ENCODE peak calls at places on chromosomes 11 and 22, in five cellular contexts. Z, F, J, S and Y are unnamed samples.

GRCh38 chr22:46586123-46586519 is 34.1 kb upstream of the GRAMD4 start:
- DNase-seq in Z (no peak), F (no peak), J (no peak), S (no peak), Y (no peak)

GRCh38 chr11:101346591-101346990 is 217.0 kb upstream of the PGR start:
- DNase-seq in Z (no peak), F (peak), J (no peak), S (no peak), Y (no peak)

GRCh38 chr11:3853935-3854659 is 1.4 kb upstream of the STIM1 start:
- DNase-seq in Z (peak), F (no peak), J (no peak), S (peak), Y (no peak)

GRCh38 chr11:35458846-35459245 is 39.5 kb upstream of the SLC1A2 start:
- DNase-seq in Z (no peak), F (no peak), J (no peak), S (no peak), Y (no peak)

GRCh38 chr11:35303596-35304392 is 115.6 kb downstream of the SLC1A2 start:
- DNase-seq in Z (no peak), F (peak), J (no peak), S (peak), Y (peak)

GRCh38 chr11:123653997-123654565 is 343 bp downstream of the SCN3B start:
- DNase-seq in Z (peak), F (peak), J (no peak), S (no peak), Y (peak)

GRCh38 chr11:69496631-69497220 is 15.3 kb downstream of the LINC01488 start:
- DNase-seq in Z (peak), F (no peak), J (no peak), S (no peak), Y (no peak)

GRCh38 chr11:125314264-125315087 is 149.9 kb downstream of the PKNOX2 start:
- DNase-seq in Z (no peak), F (no peak), J (no peak), S (no peak), Y (no peak)

GRCh38 chr11:111581341-111581740 is 20.9 kb upstream of the SIK2 start:
- DNase-seq in Z (no peak), F (no peak), J (no peak), S (no peak), Y (no peak)

GRCh38 chr11:96293583-96293982 is 49.4 kb downstream of the MAML2 start:
- DNase-seq in Z (no peak), F (peak), J (no peak), S (no peak), Y (no peak)

GRCh38 chr22:44347098-44347497 is 34.3 kb upstream of the SHISAL1 start:
- DNase-seq in Z (no peak), F (no peak), J (no peak), S (no peak), Y (no peak)

GRCh38 chr11:110830344-110831141 is 118.3 kb upstream of the ARHGAP20 start:
- DNase-seq in Z (no peak), F (no peak), J (no peak), S (no peak), Y (no peak)

GRCh38 chr11:75603791-75604736 is 42.0 kb downstream of the SERPINH1 start:
- DNase-seq in Z (no peak), F (peak), J (no peak), S (no peak), Y (peak)

GRCh38 chr11:74278721-74279148 is 32.7 kb downstream of the P4HA3 start:
- DNase-seq in Z (peak), F (peak), J (no peak), S (no peak), Y (peak)

GRCh38 chr11:43289368-43289767 is 22.4 kb upstream of the API5 start:
- DNase-seq in Z (no peak), F (no peak), J (no peak), S (no peak), Y (no peak)

GRCh38 chr22:37818397-37819099 is 4.6 kb upstream of the GALR3 start:
- DNase-seq in Z (peak), F (peak), J (no peak), S (peak), Y (peak)

GRCh38 chr22:48755332-48755949 is 1072.2 kb downstream of the BRD1 start:
- DNase-seq in Z (no peak), F (no peak), J (no peak), S (peak), Y (no peak)

GRCh38 chr22:20131593-20131855 is at the start of gene ZDHHC8:
- DNase-seq in Z (peak), F (peak), J (no peak), S (peak), Y (no peak)

GRCh38 chr11:116189378-116190170 is 583.2 kb downstream of the BUD13 start:
- DNase-seq in Z (no peak), F (no peak), J (no peak), S (no peak), Y (no peak)

GRCh38 chr11:32870676-32871075 is 21.9 kb upstream of the QSER1 start:
- DNase-seq in Z (no peak), F (peak), J (no peak), S (no peak), Y (no peak)

GRCh38 chr22:48504519-48505140 is 1323.0 kb downstream of the BRD1 start:
- DNase-seq in Z (no peak), F (no peak), J (no peak), S (no peak), Y (no peak)

GRCh38 chr11:6646631-6647281 is 8.9 kb downstream of the DCHS1 start:
- DNase-seq in Z (peak), F (peak), J (no peak), S (peak), Y (peak)

GRCh38 chr22:28883917-28884753 is 763 bp downstream of the ZNRF3 start:
- DNase-seq in Z (peak), F (peak), J (no peak), S (peak), Y (peak)

GRCh38 chr11:108025387-108026080 is 16.8 kb downstream of the CUL5 start:
- DNase-seq in Z (no peak), F (no peak), J (no peak), S (no peak), Y (no peak)

GRCh38 chr11:76602431-76602861 is 68.1 kb downstream of the LRRC32 start:
- DNase-seq in Z (peak), F (peak), J (no peak), S (no peak), Y (peak)

DNA sequence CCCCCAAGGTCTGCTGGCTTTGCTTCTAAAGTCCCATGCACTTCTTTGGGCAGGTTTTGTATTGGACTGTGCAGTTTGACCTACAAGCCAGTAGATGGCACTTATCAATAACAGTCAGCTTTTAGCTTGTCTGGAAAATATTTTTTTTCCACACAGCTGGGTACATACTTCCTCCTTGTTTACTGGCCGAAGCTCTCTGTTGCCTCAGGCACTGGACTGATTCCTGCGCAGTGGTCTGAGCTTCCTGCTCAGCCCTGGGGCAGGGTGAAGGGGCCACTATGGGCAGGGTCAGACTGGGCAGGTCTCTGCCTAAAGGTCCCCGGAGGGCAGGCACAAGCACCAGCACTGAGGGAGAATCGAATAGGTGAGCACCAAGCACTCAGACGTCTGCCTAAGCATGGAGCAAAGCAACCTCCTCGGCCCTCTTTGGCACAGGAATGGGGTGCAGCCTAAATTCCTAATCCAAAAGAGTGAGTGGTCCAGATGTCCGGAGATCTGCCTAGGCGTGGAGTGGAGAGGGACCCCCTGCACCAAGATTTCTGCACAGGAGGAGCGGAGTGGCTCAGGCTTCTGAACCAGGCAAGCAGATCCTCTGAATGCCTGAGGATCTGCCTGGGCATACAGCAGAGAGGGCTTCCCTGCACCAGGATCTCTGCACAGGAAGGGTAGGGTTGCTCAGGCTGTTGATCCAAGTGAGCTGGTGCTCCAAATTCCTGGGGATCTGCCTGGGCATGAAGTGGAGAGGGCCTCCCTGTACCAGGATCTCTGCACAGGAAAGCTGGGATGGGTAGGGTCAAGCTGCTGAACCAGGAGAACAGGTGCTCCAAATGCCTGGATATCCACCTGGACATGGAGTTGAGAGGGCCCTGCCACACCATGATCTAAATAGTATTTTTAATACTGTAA is 105.9 kb upstream of the C11orf58 start:
- DNase-seq in Z (no peak), F (peak), J (no peak), S (no peak), Y (no peak)
- TF ChIP-seq CTCF in Z (peak), F (peak), J (peak), S (peak), Y (peak)

GRCh38 chr22:41776381-41776780 is 24.1 kb upstream of the CCDC134 start:
- DNase-seq in Z (no peak), F (no peak), J (no peak), S (no peak), Y (no peak)
- H3K4me3 ChIP-seq in Z (no peak), F (no peak), J (no peak), S (no peak), Y (no peak)

GRCh38 chr11:17991799-17992433 is 20.9 kb downstream of the SERGEF start:
- DNase-seq in Z (no peak), F (peak), J (no peak), S (peak), Y (peak)

GRCh38 chr11:17986711-17987220 is 26.1 kb downstream of the SERGEF start:
- DNase-seq in Z (no peak), F (no peak), J (no peak), S (no peak), Y (no peak)

GRCh38 chr11:17987826-17988225 is 25.0 kb downstream of the SERGEF start:
- DNase-seq in Z (no peak), F (no peak), J (no peak), S (no peak), Y (no peak)

GRCh38 chr11:17988465-17988864 is 24.4 kb downstream of the SERGEF start:
- DNase-seq in Z (no peak), F (no peak), J (no peak), S (no peak), Y (no peak)

DNA sequence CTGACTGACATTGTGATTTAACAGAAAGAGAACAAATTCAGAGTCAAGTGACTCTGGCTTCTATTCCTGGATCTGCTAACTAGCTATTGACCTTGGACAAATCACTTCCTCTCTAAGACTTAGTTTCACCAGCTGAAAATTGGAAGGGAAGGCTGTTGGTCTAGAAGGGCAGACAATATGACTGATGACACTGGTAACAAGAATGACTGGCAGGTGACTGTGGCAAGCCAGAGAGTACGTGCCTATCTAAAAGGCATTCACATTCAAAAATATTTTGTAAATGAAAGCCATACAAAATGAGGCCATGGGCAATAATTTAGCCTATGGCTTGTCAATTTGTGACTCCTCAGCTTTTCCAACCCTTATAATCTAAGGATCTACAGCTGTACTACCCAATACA is 23.5 kb downstream of the SERGEF start:
- DNase-seq in Z (no peak), F (no peak), J (no peak), S (no peak), Y (no peak)
- TF ChIP-seq CTCF in Z (no peak), F (no peak), J (no peak), S (no peak), Y (no peak)

GRCh38 chr11:114077482-114078305 is 18.2 kb downstream of the ZBTB16 start:
- DNase-seq in Z (no peak), F (no peak), J (no peak), S (peak), Y (no peak)
- H3K4me3 ChIP-seq in Z (peak), F (no peak), J (peak), S (no peak), Y (no peak)

DNA sequence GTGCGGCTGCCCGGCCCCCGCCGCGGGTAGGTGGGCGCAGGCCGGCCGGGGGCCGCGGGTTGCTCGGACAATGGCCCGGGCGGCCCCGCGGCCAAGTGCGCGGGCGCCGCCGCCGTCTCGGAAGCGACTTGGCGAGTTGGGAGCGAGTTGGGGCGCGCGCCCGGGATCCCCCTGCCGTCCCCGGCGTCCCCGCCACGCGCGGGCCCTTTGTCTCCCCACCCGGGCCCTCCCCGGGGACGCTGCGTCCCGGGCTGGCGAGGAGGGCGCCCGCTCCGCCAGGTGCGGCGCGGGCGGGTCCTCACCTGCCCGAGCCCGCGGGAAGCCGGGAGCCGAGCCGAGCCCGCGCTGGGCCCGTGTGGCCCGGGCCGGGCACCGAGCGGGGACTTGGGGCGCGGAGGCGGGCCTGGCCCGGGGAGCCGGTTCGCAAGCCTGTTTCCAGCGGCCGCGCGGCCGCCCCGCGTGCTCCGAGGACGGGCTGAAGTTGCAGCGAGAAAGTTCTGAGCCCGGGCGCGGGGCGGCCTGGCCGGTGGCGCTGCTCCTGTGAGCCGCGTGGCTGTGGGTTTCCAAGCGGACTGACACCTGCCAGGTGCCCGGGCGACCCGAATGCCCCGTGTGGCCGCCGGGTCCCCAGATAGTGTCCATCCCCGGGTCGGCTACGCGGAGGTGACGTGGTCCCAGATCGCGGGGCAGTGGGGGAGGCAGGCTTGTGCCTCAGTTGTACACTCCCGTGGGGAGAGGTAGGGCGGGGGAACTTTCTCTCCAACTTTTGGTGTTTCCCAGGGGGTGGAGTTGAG is 586 bp downstream of the LRP5 start:
- DNase-seq in Z (no peak), F (no peak), J (no peak), S (no peak), Y (peak)
- TF ChIP-seq CTCF in Z (no peak), F (no peak), J (no peak), S (no peak), Y (no peak)

DNA sequence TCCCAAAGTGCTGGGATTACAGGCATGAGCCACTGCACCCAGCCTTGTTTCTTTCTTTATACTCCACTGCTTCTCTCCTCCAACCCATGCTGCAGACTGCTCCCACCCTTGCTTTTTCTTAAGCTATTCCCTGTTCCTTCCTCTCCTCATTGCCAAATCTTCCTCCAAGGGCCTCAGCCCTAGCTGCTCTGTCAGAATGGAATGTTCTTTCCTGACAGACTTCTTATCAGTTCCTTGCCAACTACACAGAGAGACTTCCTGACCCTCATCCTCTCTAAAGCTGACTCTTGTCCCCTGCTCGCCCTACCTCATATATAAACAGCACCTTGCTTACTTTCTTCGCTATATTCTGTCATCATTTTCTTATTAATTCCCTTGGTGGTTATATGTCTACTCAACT is 16.9 kb upstream of the PIK3C2A start:
- DNase-seq in Z (no peak), F (peak), J (no peak), S (no peak), Y (peak)
- H3K4me3 ChIP-seq in Z (no peak), F (no peak), J (no peak), S (no peak), Y (no peak)

DNA sequence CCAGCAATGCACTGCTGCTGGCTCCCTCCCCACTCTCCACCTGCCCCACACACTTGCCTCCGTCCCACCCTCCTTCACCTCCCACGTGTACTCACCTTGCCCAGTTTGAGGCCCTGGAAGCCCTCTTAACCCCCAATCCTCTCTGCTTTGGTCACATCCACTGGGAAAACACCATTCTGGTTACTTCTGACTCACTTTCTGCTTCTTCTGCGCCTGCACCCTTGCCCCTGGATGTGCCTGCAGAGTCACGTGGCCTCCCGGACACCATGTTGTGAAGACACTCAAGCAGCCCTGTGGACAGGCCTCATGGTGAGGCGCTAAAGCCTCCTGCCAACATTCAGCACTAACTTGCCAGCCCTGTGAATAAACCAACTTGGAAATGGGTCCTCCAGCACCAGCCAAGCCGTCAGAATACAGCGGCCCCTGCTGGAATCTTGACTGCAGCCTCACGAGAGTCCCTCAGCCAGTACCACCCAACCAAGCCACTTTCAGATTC is 2.6 kb upstream of the NAALADL1 start:
- DNase-seq in Z (no peak), F (peak), J (no peak), S (no peak), Y (peak)
- TF ChIP-seq CTCF in Z (no peak), F (peak), J (peak), S (no peak), Y (peak)